ENCODE peak calls at places on chromosome 21, in six cellular contexts. Q is tibial nerve, X is GM12878, C is K562, G is transverse colon, N is A549. J is an unnamed sample.

GRCh38 chr21:42164064-42164789 is 54.7 kb upstream of the ABCG1 start:
- DNase-seq in C (peak; percentile 54), N (peak; percentile 24), G (peak; percentile 83), X (no peak), Q (peak; percentile 67), J (no peak)

GRCh38 chr21:44867999-44868700 is 5.3 kb downstream of the PTTG1IP start:
- DNase-seq in X (no peak), C (no peak), G (no peak), Q (no peak), N (no peak), J (no peak)

GRCh38 chr21:26153758-26154157 is 16.8 kb downstream of the APP start:
- DNase-seq in N (no peak), X (no peak), Q (no peak), C (no peak), G (no peak), J (no peak)

GRCh38 chr21:45453308-45453950 is 48.5 kb downstream of the COL18A1 start:
- DNase-seq in Q (no peak), C (no peak), G (no peak), N (no peak), X (no peak), J (peak; percentile 12)

GRCh38 chr21:33135925-33136324 is 66.0 kb downstream of the OLIG1 start:
- DNase-seq in Q (no peak), X (no peak), G (no peak), N (no peak), C (no peak), J (no peak)

GRCh38 chr21:46448108-46448507 is 10.6 kb upstream of the DIP2A start:
- DNase-seq in X (no peak), N (no peak), C (no peak), Q (no peak), G (peak; percentile 44), J (no peak)

GRCh38 chr21:39602076-39602689 is 10.6 kb upstream of the B3GALT5 start:
- DNase-seq in Q (no peak), G (no peak), N (no peak), X (no peak), C (no peak), J (no peak)

GRCh38 chr21:28833181-28833580 is 159.5 kb downstream of the LTN1 start:
- DNase-seq in Q (no peak), X (no peak), G (no peak), N (no peak), C (no peak), J (no peak)

GRCh38 chr21:26801524-26801923 is 43.7 kb downstream of the ADAMTS1 start:
- DNase-seq in Q (no peak), C (no peak), G (no peak), X (no peak), N (no peak), J (no peak)

GRCh38 chr21:45050786-45051489 is 23.4 kb upstream of the ADARB1 start:
- DNase-seq in N (peak; percentile 55), Q (no peak), C (no peak), X (no peak), G (no peak), J (no peak)

GRCh38 chr21:29267666-29268065 is 31.1 kb upstream of the BACH1 start:
- DNase-seq in C (no peak), X (no peak), Q (no peak), N (no peak), G (no peak), J (no peak)

GRCh38 chr21:42578034-42578433 is 64.4 kb downstream of the SLC37A1 start:
- DNase-seq in X (no peak), C (no peak), Q (no peak), N (no peak), G (peak; percentile 2), J (peak; percentile 19)

GRCh38 chr21:39483917-39484316 is 32.1 kb downstream of the SH3BGR start:
- DNase-seq in C (no peak), X (no peak), G (no peak), Q (no peak), N (peak; percentile 0), J (no peak)

GRCh38 chr21:36534656-36535055 is 54.7 kb upstream of the CLDN14 start:
- DNase-seq in G (no peak), X (no peak), C (no peak), Q (no peak), N (no peak), J (no peak)

GRCh38 chr21:41927727-41928409 is 25.9 kb downstream of the C2CD2 start:
- DNase-seq in C (no peak), Q (no peak), N (no peak), X (no peak), G (no peak), J (no peak)

GRCh38 chr21:33993286-33994231 is 78.0 kb upstream of the ATP5PO start:
- DNase-seq in Q (no peak), N (no peak), X (no peak), G (no peak), C (no peak), J (no peak)

GRCh38 chr21:33075128-33075527 is 5.2 kb downstream of the OLIG1 start:
- DNase-seq in C (no peak), N (no peak), X (no peak), G (no peak), Q (no peak), J (no peak)

GRCh38 chr21:36113647-36114428 is 21.0 kb upstream of the CBR3 start:
- DNase-seq in G (peak; percentile 85), N (peak; percentile 61), Q (no peak), X (no peak), C (no peak), J (no peak)

GRCh38 chr21:36859744-36860501 is 106.5 kb downstream of the HLCS start:
- DNase-seq in X (no peak), G (peak; percentile 79), N (peak; percentile 86), Q (peak; percentile 57), C (peak; percentile 96), J (peak; percentile 70)

GRCh38 chr21:46069719-46070279 is 28.1 kb upstream of the COL6A2 start:
- DNase-seq in C (no peak), N (no peak), G (no peak), X (no peak), Q (no peak), J (peak; percentile 15)

GRCh38 chr21:36232641-36233040 is 76.0 kb downstream of the DOP1B start:
- DNase-seq in C (no peak), N (no peak), Q (no peak), G (no peak), X (no peak), J (no peak)

GRCh38 chr21:33229776-33230517 is at the start of gene IFNAR2:
- DNase-seq in G (peak; percentile 81), X (no peak), N (peak; percentile 47), C (peak; percentile 97), Q (peak; percentile 43), J (peak; percentile 87)

GRCh38 chr21:33642896-33643657 is 776 bp downstream of the ITSN1 start:
- DNase-seq in N (peak; percentile 12), C (peak; percentile 36), X (no peak), Q (no peak), G (peak; percentile 48), J (peak; percentile 33)

GRCh38 chr21:37986751-37987399 is 70.6 kb upstream of the KCNJ6 start:
- DNase-seq in Q (no peak), C (no peak), G (no peak), N (peak; percentile 17), X (no peak), J (no peak)
- H3K27ac ChIP-seq in Q (no peak overlapping the region), C (no peak overlapping the region), G (no peak overlapping the region), N (peak overlapping the region; percentile 48), X (no peak overlapping the region), J (no peak overlapping the region)

GRCh38 chr21:31571879-31572278 is 87.6 kb upstream of the SOD1 start:
- DNase-seq in C (no peak), N (no peak), X (no peak), Q (no peak), G (no peak), J (no peak)

GRCh38 chr21:31566061-31566460 is 93.4 kb upstream of the SOD1 start:
- DNase-seq in Q (no peak), G (no peak), X (no peak), N (no peak), C (no peak), J (no peak)

GRCh38 chr21:31573217-31573616 is 86.3 kb upstream of the SOD1 start:
- DNase-seq in G (no peak), C (no peak), X (no peak), N (no peak), Q (no peak), J (no peak)

GRCh38 chr21:31566611-31567010 is 92.9 kb upstream of the SOD1 start:
- DNase-seq in G (no peak), Q (no peak), X (no peak), N (no peak), C (no peak), J (no peak)

GRCh38 chr21:31570824-31571425 is 88.6 kb upstream of the SOD1 start:
- DNase-seq in N (no peak), C (no peak), X (no peak), Q (no peak), G (no peak), J (no peak)
- TF ChIP-seq EP300 in N (no peak), C (no peak), X (no peak), Q (no peak), G (no peak), J (no peak)

GRCh38 chr21:35005825-35006224 is 43.3 kb downstream of the RUNX1 start:
- DNase-seq in X (no peak), G (no peak), C (no peak), Q (no peak), N (no peak), J (no peak)
- H3K27ac ChIP-seq in X (no peak overlapping the region), G (no peak overlapping the region), C (no peak overlapping the region), Q (no peak overlapping the region), N (no peak overlapping the region), J (no peak overlapping the region)

GRCh38 chr21:40847956-40848355 is 998 bp upstream of the DSCAM start:
- DNase-seq in X (no peak), N (no peak), G (no peak), C (no peak), Q (no peak), J (no peak)

GRCh38 chr21:40844935-40845334 is 2.0 kb downstream of the DSCAM start:
- DNase-seq in X (no peak), Q (no peak), G (no peak), N (no peak), C (no peak), J (no peak)

GRCh38 chr21:40845621-40846020 is 1.3 kb downstream of the DSCAM start:
- DNase-seq in N (no peak), X (no peak), Q (no peak), G (no peak), C (no peak), J (no peak)

GRCh38 chr21:40846057-40846456 is 901 bp downstream of the DSCAM start:
- DNase-seq in N (no peak), X (no peak), Q (no peak), C (no peak), G (no peak), J (no peak)

DNA sequence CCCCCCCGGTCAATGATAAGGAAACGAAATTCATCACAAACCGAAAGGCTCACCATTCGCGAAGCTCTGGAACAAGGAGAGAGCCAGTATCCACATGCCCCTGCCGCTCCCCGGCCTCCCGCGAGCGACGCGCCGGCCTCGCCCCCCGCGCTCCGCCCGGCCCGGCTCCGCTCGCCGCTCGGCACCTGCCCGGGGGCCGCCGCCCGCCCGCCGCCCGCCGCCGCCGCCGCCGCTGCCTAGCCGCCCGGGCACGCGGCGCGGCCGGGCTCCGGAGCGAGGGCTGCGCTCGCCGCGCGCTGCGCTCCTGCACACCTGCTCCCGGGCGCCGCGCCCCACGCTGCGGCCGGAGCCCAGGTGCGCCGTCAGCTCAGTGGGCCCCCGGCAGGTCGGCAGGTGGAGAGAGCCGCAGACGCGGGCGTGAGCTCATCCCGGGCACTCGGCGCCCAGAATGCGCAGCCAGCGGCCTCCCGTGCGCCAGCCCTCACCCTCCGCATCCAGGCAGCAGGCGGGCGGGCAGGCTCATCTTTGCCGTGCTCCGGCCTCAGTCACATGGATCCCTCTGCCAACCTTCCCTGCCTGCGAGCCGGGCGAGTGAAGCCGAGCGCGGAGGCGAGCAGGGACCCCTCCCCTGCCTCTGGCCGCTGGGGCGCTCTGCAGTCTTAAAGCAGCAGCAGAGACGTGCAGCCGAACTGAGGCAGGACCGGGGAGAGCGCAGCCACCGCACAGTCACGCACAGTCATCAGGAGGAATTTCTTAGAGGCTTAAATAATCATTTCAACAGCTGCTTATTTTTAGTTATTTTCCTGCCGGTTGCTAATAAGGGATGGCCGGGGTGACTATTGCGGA is at the start of gene DSCAM:
- DNase-seq in N (no peak), C (no peak), Q (no peak), G (no peak), X (no peak), J (no peak)
- TF ChIP-seq EP300 in N (no peak), C (no peak), Q (no peak), G (no peak), X (no peak), J (no peak)

J was measured in ovary.